ENCODE peak calls at places on chromosomes 13 and 19, in ten cellular contexts. C is AML-193, T is thoracic aorta, F is NCI-H510A treated with DMSO at 0.1 percent for 48 hours, L is retinal pigment epithelial cell, M is mesendoderm, E is omental fat pad, J is progenitor cell of endocrine pancreas, K is lower leg skin, P is AG04450. Q is an unnamed sample.

GRCh38 chr19:19261350-19262189 is 11.5 kb downstream of the TM6SF2 start:
- DNase-seq in C (no peak), T (no peak), F (no peak), L (no peak), M (peak), E (no peak), J (no peak), K (no peak), P (no peak), Q (no peak)

GRCh38 chr19:49056101-49056901 is 1.2 kb downstream of the CGB7 start:
- DNase-seq in C (no peak), T (no peak), F (peak), L (no peak), M (peak), E (no peak), J (peak), K (peak), P (no peak), Q (peak)

GRCh38 chr13:50128406-50129048 is 113.3 kb downstream of the KCNRG start:
- DNase-seq in C (no peak), T (no peak), F (no peak), L (no peak), M (peak), E (no peak), J (no peak), K (no peak), P (no peak), Q (peak)

GRCh38 chr19:38039966-38040365 is 133.0 kb downstream of the SIPA1L3 start:
- DNase-seq in C (no peak), T (no peak), F (no peak), L (no peak), M (no peak), E (no peak), J (no peak), K (no peak), P (peak), Q (no peak)

GRCh38 chr13:77521595-77522367 is 13.7 kb upstream of the SCEL start:
- DNase-seq in C (no peak), T (no peak), F (no peak), L (peak), M (peak), E (no peak), J (no peak), K (no peak), P (no peak), Q (no peak)

GRCh38 chr19:19643158-19644053 is at the start of gene GMIP:
- DNase-seq in C (peak), T (no peak), F (peak), L (no peak), M (peak), E (peak), J (peak), K (peak), P (no peak), Q (peak)

GRCh38 chr13:67052550-67053237 is 177.4 kb downstream of the PCDH9 start:
- DNase-seq in C (no peak), T (no peak), F (no peak), L (no peak), M (peak), E (no peak), J (no peak), K (no peak), P (no peak), Q (no peak)

GRCh38 chr13:102233566-102234208 is 168.2 kb downstream of the FGF14 start:
- DNase-seq in C (no peak), T (no peak), F (no peak), L (no peak), M (no peak), E (no peak), J (no peak), K (no peak), P (no peak), Q (no peak)

GRCh38 chr19:2462635-2463421 is 6.1 kb upstream of the LMNB2 start:
- DNase-seq in C (no peak), T (peak), F (no peak), L (peak), M (peak), E (peak), J (peak), K (peak), P (peak), Q (no peak)

GRCh38 chr13:85132986-85133385 is 666.2 kb downstream of the SLITRK6 start:
- DNase-seq in C (no peak), T (no peak), F (no peak), L (no peak), M (no peak), E (no peak), J (no peak), K (no peak), P (no peak), Q (no peak)

GRCh38 chr19:8310342-8311055 is 2.3 kb upstream of the CD320 start:
- DNase-seq in C (no peak), T (no peak), F (no peak), L (no peak), M (no peak), E (no peak), J (no peak), K (peak), P (no peak), Q (no peak)

Q was measured in activated CD4-positive, alpha-beta memory T cell treated with anti-CD3 and anti-CD28 coated beads, Interleukin-2, amount 10 ng/mL, durations not matched to agents 7 days and 5 days.